ENCODE peak calls at places on chromosome 3, in four cellular contexts. One of them, this sample, is unnamed. For H3K36me3, the result is how much of the 10 kb centered on the place peaks cover.

GRCh38 chr3:73520931-73521461 is 103.7 kb downstream of the PDZRN3 start:
- DNase-seq in RWPE2: no peak
- DNase-seq in astrocyte: no peak
- DNase-seq in psoas muscle: peak
- DNase-seq in this sample: no peak

GRCh38 chr3:78506581-78507195 is 1261.1 kb downstream of the ROBO1 start:
- DNase-seq in RWPE2: no peak
- DNase-seq in astrocyte: peak
- DNase-seq in psoas muscle: no peak
- DNase-seq in this sample: no peak

GRCh38 chr3:105013657-105014056 is 353.1 kb upstream of the ALCAM start:
- DNase-seq in psoas muscle: no peak
- DNase-seq in RWPE2: no peak
- DNase-seq in astrocyte: no peak
- DNase-seq in this sample: no peak

GRCh38 chr3:181622365-181622764 is 89.4 kb upstream of the SOX2 start:
- DNase-seq in RWPE2: no peak
- DNase-seq in astrocyte: peak
- DNase-seq in psoas muscle: no peak
- DNase-seq in this sample: no peak

GRCh38 chr3:129343643-129344360 is 65.1 kb downstream of the HMCES start:
- DNase-seq in astrocyte: no peak
- DNase-seq in RWPE2: no peak
- DNase-seq in psoas muscle: peak
- DNase-seq in this sample: no peak

GRCh38 chr3:59515936-59516335 is 466.1 kb upstream of the CFAP20DC start:
- DNase-seq in RWPE2: no peak
- DNase-seq in astrocyte: no peak
- DNase-seq in psoas muscle: no peak
- DNase-seq in this sample: no peak

GRCh38 chr3:27914199-27914598 is 192.1 kb upstream of the EOMES start:
- DNase-seq in psoas muscle: no peak
- DNase-seq in astrocyte: no peak
- DNase-seq in RWPE2: no peak
- DNase-seq in this sample: no peak

GRCh38 chr3:124928333-124929202 is 6.0 kb downstream of the MUC13 start:
- DNase-seq in psoas muscle: peak
- DNase-seq in astrocyte: peak
- DNase-seq in RWPE2: no peak
- DNase-seq in this sample: peak

GRCh38 chr3:128875556-128876120 is 3.8 kb upstream of the ACAD9 start:
- DNase-seq in RWPE2: no peak
- DNase-seq in psoas muscle: no peak
- DNase-seq in astrocyte: no peak
- DNase-seq in this sample: peak

GRCh38 chr3:58573638-58574037 is 3.6 kb downstream of the FAM107A start:
- DNase-seq in astrocyte: no peak
- DNase-seq in RWPE2: no peak
- DNase-seq in psoas muscle: no peak
- DNase-seq in this sample: no peak

GRCh38 chr3:171976526-171976925 is 62.9 kb upstream of the FNDC3B start:
- DNase-seq in astrocyte: peak
- DNase-seq in psoas muscle: no peak
- DNase-seq in RWPE2: no peak
- DNase-seq in this sample: no peak

GRCh38 chr3:195847061-195847950 is 35.6 kb upstream of the MUC4 start:
- DNase-seq in psoas muscle: no peak
- DNase-seq in RWPE2: no peak
- DNase-seq in astrocyte: peak
- DNase-seq in this sample: no peak

GRCh38 chr3:42012935-42013651 is 51.2 kb upstream of the ULK4 start:
- DNase-seq in RWPE2: no peak
- DNase-seq in psoas muscle: peak
- DNase-seq in astrocyte: no peak
- DNase-seq in this sample: peak

GRCh38 chr3:155763870-155764463 is 19.1 kb upstream of the PLCH1 start:
- DNase-seq in psoas muscle: no peak
- DNase-seq in RWPE2: no peak
- DNase-seq in astrocyte: no peak
- DNase-seq in this sample: no peak

GRCh38 chr3:132642539-132642847 is 17.1 kb downstream of the ACAD11 start:
- DNase-seq in RWPE2: no peak
- DNase-seq in astrocyte: no peak
- DNase-seq in psoas muscle: no peak
- DNase-seq in this sample: no peak

GRCh38 chr3:146156060-146156459 is 4.9 kb downstream of the PLOD2 start:
- DNase-seq in RWPE2: no peak
- DNase-seq in astrocyte: no peak
- DNase-seq in psoas muscle: no peak
- DNase-seq in this sample: no peak

GRCh38 chr3:58858126-58858525 is 191.6 kb upstream of the FAM3D start:
- DNase-seq in psoas muscle: no peak
- DNase-seq in astrocyte: no peak
- DNase-seq in RWPE2: no peak
- DNase-seq in this sample: no peak

GRCh38 chr3:96007650-96008195 is 806.7 kb upstream of the EPHA6 start:
- DNase-seq in psoas muscle: no peak
- DNase-seq in RWPE2: no peak
- DNase-seq in astrocyte: no peak
- DNase-seq in this sample: no peak

GRCh38 chr3:119579366-119580147 is at the start of gene ADPRH:
- DNase-seq in astrocyte: peak
- DNase-seq in psoas muscle: peak
- DNase-seq in RWPE2: no peak
- DNase-seq in this sample: peak

GRCh38 chr3:25782636-25782937 is 656 bp downstream of the NGLY1 start:
- DNase-seq in astrocyte: no peak
- DNase-seq in RWPE2: no peak
- DNase-seq in psoas muscle: no peak
- DNase-seq in this sample: no peak

GRCh38 chr3:41574900-41575299 is 375.6 kb downstream of the CTNNB1 start:
- DNase-seq in astrocyte: no peak
- DNase-seq in psoas muscle: no peak
- DNase-seq in RWPE2: no peak
- DNase-seq in this sample: no peak

GRCh38 chr3:188779537-188779936 is 392.2 kb upstream of the TPRG1 start:
- DNase-seq in psoas muscle: no peak
- DNase-seq in RWPE2: no peak
- DNase-seq in astrocyte: no peak
- DNase-seq in this sample: no peak

GRCh38 chr3:176896165-176896564 is 301.1 kb downstream of the TBL1XR1 start:
- DNase-seq in astrocyte: no peak
- DNase-seq in RWPE2: no peak
- DNase-seq in psoas muscle: no peak
- DNase-seq in this sample: no peak

GRCh38 chr3:195761031-195761430 is 40.3 kb downstream of the MUC20 start:
- DNase-seq in astrocyte: no peak
- DNase-seq in psoas muscle: no peak
- DNase-seq in RWPE2: no peak
- DNase-seq in this sample: no peak

GRCh38 chr3:119084371-119085069 is 49.9 kb upstream of the IGSF11 start:
- DNase-seq in astrocyte: no peak
- DNase-seq in RWPE2: no peak
- DNase-seq in psoas muscle: no peak
- DNase-seq in this sample: no peak

GRCh38 chr3:18153571-18154173 is 271.5 kb downstream of the SATB1 start:
- DNase-seq in RWPE2: no peak
- DNase-seq in psoas muscle: no peak
- DNase-seq in astrocyte: peak
- DNase-seq in this sample: no peak

GRCh38 chr3:49017646-49017977 is 768 bp downstream of the DALRD3 start:
- DNase-seq in RWPE2: no peak
- DNase-seq in psoas muscle: no peak
- DNase-seq in astrocyte: no peak
- DNase-seq in this sample: no peak

GRCh38 chr3:186915808-186916796 is 14.2 kb upstream of the ST6GAL1 start:
- DNase-seq in astrocyte: no peak
- DNase-seq in RWPE2: no peak
- DNase-seq in psoas muscle: peak
- DNase-seq in this sample: no peak

GRCh38 chr3:120689395-120689794 is 7.4 kb upstream of the HGD start:
- DNase-seq in RWPE2: no peak
- DNase-seq in astrocyte: no peak
- DNase-seq in psoas muscle: no peak
- DNase-seq in this sample: no peak

GRCh38 chr3:195086341-195086740 is 184.6 kb downstream of the XXYLT1 start:
- DNase-seq in RWPE2: no peak
- DNase-seq in astrocyte: no peak
- DNase-seq in psoas muscle: no peak
- DNase-seq in this sample: no peak

GRCh38 chr3:71680588-71680987 is 44.6 kb downstream of the EIF4E3 start:
- DNase-seq in psoas muscle: no peak
- DNase-seq in RWPE2: no peak
- DNase-seq in astrocyte: peak
- DNase-seq in this sample: no peak

GRCh38 chr3:147191795-147192385 is 214.5 kb downstream of the ZIC4 start:
- DNase-seq in RWPE2: no peak
- DNase-seq in psoas muscle: no peak
- DNase-seq in astrocyte: peak
- DNase-seq in this sample: no peak

GRCh38 chr3:114274929-114275328 is 18.9 kb upstream of the TIGIT start:
- DNase-seq in RWPE2: no peak
- DNase-seq in astrocyte: peak
- DNase-seq in psoas muscle: no peak
- DNase-seq in this sample: no peak

GRCh38 chr3:55286695-55287094 is 200.4 kb downstream of the WNT5A start:
- DNase-seq in psoas muscle: no peak
- DNase-seq in RWPE2: no peak
- DNase-seq in astrocyte: no peak
- DNase-seq in this sample: no peak

GRCh38 chr3:125042725-125043406 is 12.9 kb downstream of the HEG1 start:
- DNase-seq in astrocyte: no peak
- DNase-seq in RWPE2: no peak
- DNase-seq in psoas muscle: peak
- DNase-seq in this sample: no peak

GRCh38 chr3:42755681-42756578 is 17.1 kb downstream of the CCDC13 start:
- DNase-seq in astrocyte: no peak
- DNase-seq in psoas muscle: no peak
- DNase-seq in RWPE2: peak
- DNase-seq in this sample: no peak

GRCh38 chr3:32323605-32324004 is 68.0 kb upstream of the CMTM7 start:
- DNase-seq in psoas muscle: no peak
- DNase-seq in RWPE2: no peak
- DNase-seq in astrocyte: no peak
- DNase-seq in this sample: no peak

GRCh38 chr3:176505878-176506621 is 691.2 kb downstream of the TBL1XR1 start:
- DNase-seq in RWPE2: no peak
- DNase-seq in psoas muscle: no peak
- DNase-seq in astrocyte: no peak
- DNase-seq in this sample: no peak

DNA sequence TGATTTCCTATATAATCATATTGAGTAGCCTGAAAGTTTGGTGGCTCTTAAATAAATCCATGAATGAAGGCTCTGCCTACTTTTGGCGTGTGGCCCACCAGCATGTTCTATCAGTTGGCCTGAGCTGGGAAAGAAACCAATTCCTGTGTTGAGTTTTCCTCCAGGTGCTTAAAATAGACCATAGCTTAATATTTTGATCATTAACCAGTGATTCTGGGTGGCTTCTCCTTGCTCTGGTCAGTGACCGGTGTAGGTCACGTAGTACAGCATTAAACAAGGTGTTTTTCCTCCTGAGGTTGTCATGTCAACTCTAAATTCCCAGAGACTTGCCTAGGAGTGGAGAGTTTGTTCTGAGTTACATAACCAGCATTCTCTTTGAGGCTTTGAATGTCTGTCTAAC is 1.3 kb downstream of the HHLA2 start:
- DNase-seq in RWPE2: no peak
- DNase-seq in psoas muscle: no peak
- DNase-seq in astrocyte: no peak
- DNase-seq in this sample: no peak
- H3K27ac ChIP-seq in RWPE2: no peak
- H3K27ac ChIP-seq in psoas muscle: no peak
- H3K27ac ChIP-seq in astrocyte: no peak
- H3K27ac ChIP-seq in this sample: no peak

DNA sequence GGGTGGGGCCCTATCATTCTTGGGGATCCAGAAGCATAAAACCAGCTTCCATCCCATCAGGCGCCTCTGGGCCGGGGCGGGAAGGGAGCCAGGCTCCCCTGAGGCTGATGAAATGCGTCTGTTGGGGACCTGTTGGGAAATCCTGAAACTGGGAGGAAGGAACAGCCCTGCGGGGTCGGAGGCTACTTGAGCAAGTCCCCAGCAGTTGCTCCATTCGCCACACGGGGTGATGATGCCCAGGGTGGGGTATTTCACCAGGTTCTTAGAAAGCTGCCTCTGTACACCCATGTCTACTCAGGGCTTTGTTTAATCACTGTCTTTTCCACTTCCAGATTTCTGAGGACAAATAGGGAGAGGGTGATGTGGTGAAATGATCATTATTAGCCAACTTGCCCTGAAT is 25.4 kb upstream of the TSEN2 start:
- DNase-seq in RWPE2: no peak
- DNase-seq in astrocyte: no peak
- DNase-seq in psoas muscle: no peak
- DNase-seq in this sample: no peak
- H3K4me3 ChIP-seq in RWPE2: no peak
- H3K4me3 ChIP-seq in astrocyte: no peak
- H3K4me3 ChIP-seq in psoas muscle: no peak
- H3K4me3 ChIP-seq in this sample: no peak

DNA sequence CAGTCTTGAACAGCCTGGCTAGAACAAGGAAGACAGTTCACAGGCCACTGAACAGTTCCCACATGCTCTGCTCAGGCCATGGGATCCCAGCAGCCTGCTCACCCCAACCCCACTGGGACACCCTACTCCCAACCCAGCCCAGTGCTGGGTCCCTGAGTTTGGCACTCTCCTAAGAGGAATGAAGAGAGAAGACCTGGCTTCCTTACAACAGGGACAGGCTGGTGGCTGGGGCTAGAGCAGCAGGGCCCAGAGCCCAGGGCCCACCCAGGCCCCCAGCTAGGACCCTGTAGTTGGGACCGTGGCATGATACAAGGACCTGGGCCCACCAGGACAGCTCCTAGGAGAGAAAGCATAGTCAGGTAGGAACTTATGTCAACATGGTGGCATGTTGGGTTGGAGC is 43.4 kb downstream of the SEMA3G start:
- DNase-seq in RWPE2: peak
- DNase-seq in astrocyte: no peak
- DNase-seq in psoas muscle: no peak
- DNase-seq in this sample: no peak
- H3K36me3 ChIP-seq in RWPE2: half or more
- H3K36me3 ChIP-seq in astrocyte: under half
- H3K36me3 ChIP-seq in psoas muscle: half or more
- H3K36me3 ChIP-seq in this sample: half or more

DNA sequence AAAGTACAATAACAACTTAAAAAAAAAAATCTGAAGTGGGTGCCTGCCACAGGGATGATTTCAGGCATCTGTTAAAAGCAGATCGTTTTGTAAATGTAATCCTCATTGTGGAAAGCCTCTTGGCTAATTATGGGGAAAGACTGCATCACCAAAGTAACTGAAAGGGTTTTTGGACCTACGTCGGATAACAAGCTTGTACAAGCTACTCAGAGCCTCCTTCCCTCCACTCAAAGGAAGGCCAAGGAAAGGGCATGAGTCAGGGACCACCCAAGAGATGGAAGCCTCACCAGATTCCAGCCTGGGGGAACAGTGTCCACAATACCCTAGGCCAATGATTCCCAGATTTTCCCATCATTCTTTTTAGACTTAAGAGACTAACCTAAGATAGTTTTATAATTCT is 84.3 kb downstream of the ATP1B3 start:
- DNase-seq in astrocyte: peak
- DNase-seq in psoas muscle: peak
- DNase-seq in RWPE2: no peak
- DNase-seq in this sample: no peak
- H3K27ac ChIP-seq in astrocyte: peak
- H3K27ac ChIP-seq in psoas muscle: no peak
- H3K27ac ChIP-seq in RWPE2: peak
- H3K27ac ChIP-seq in this sample: no peak